ENCODE peak calls at places on chromosome 10, in six cellular contexts. A is GM23248, G is IMR-90, H is fibroblast of mammary gland, C is body of pancreas, N is A549. B is an unnamed sample.

GRCh38 chr10:90658791-90659190 is 199.0 kb downstream of the HTR7 start:
- DNase-seq in G (no peak), N (no peak), A (no peak), H (no peak), C (no peak), B (no peak)

GRCh38 chr10:14087585-14087984 is 243.1 kb downstream of the FRMD4A start:
- DNase-seq in H (no peak), N (no peak), C (no peak), G (peak; percentile 55), A (no peak), B (no peak)

GRCh38 chr10:24518981-24519597 is 204.6 kb downstream of the ARHGAP21 start:
- DNase-seq in C (peak; percentile 76), N (peak; percentile 57), A (peak; percentile 79), G (peak; percentile 60), H (peak; percentile 67), B (peak; percentile 80)

GRCh38 chr10:97428572-97428981 is 2.6 kb downstream of the PGAM1 start:
- DNase-seq in C (no peak), H (peak; percentile 52), N (no peak), G (no peak), A (peak; percentile 86), B (peak; percentile 36)

GRCh38 chr10:33122014-33122788 is 164.2 kb upstream of the ITGB1 start:
- DNase-seq in A (peak; percentile 93), H (peak; percentile 58), G (peak; percentile 94), N (peak; percentile 29), C (peak; percentile 28), B (peak; percentile 94)

GRCh38 chr10:110646417-110647135 is 2.4 kb downstream of the RBM20 start:
- DNase-seq in G (no peak), C (no peak), N (no peak), H (no peak), A (no peak), B (no peak)

GRCh38 chr10:46552526-46553237 is 3.8 kb downstream of the GPRIN2 start:
- DNase-seq in C (no peak), N (no peak), G (no peak), A (no peak), H (no peak), B (no peak)

GRCh38 chr10:113385021-113385975 is 167.6 kb upstream of the HABP2 start:
- DNase-seq in G (peak; percentile 85), N (peak; percentile 84), C (peak; percentile 83), H (peak; percentile 87), A (peak; percentile 94), B (peak; percentile 94)

GRCh38 chr10:115093286-115093775 is at the start of gene ATRNL1:
- DNase-seq in C (peak; percentile 23), H (no peak), A (peak; percentile 49), G (no peak), N (peak; percentile 24), B (no peak)

GRCh38 chr10:115093776-115094361 is 704 bp downstream of the ATRNL1 start:
- DNase-seq in H (no peak), C (peak; percentile 49), A (peak; percentile 2), G (no peak), N (peak; percentile 11), B (peak; percentile 16)

GRCh38 chr10:115092555-115093285 is 445 bp upstream of the ATRNL1 start:
- DNase-seq in C (peak; percentile 16), G (peak; percentile 27), A (peak; percentile 44), H (peak; percentile 14), N (peak; percentile 13), B (peak; percentile 65)

GRCh38 chr10:115095758-115096157 is 2.6 kb downstream of the ATRNL1 start:
- DNase-seq in N (no peak), H (no peak), C (no peak), A (no peak), G (no peak), B (no peak)

GRCh38 chr10:115094605-115095004 is 1.4 kb downstream of the ATRNL1 start:
- DNase-seq in H (no peak), A (no peak), N (no peak), C (no peak), G (no peak), B (no peak)
- H3K4me3 ChIP-seq in H (no peak overlapping the region), A (no peak overlapping the region), N (no peak overlapping the region), C (no peak overlapping the region), G (no peak overlapping the region), B (no peak overlapping the region)

DNA sequence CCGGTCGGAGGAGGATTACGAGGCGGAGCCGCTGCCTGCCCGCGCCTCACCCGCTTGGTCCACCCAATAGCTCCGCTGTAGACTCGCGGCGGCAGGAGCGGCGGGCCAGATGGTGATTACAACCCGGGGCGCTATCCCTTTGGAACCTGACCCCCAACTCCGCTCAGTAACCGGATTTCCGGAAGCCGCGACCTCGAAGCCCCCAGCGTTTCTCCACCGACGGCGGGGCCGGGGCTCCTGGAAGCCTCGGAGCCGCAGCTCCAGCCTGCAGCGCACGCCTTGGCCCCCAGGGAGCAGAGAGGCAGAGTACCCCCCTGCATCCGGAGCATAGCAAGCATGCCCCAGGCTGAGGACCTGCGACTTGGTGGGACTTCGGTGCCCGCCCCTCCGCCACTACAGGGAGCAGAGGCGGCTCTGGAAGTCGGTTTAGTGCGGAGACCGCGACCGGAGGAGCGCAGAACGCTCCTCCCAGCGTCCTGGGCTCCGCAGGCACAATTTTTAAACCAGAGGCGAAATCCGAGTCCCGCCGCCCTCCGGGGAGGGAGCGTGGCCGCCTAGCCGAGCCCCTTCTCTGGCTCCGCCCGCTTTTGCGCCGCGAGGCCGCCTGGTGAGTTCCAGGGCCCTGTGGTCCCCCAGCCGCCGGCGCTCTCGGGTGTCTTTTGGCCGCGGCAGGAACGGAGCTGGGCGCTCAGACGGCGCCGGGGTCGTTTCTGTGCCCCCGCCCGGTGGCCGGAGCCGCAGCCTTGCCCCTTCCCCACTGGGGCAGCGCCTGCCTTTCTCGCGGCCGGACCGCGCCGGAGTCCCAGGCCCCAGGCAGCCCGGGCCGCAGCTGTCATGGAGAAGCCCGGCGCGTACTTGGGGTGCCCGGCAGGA is 28.2 kb upstream of the BMS1 start:
- DNase-seq in H (no peak), G (no peak), A (peak; percentile 40), N (no peak), C (peak; percentile 64), B (peak; percentile 18)
- H3K4me3 ChIP-seq in H (peak overlapping the region; percentile 31), G (peak overlapping the region; percentile 38), A (peak overlapping the region; percentile 69), N (peak overlapping the region; percentile 48), C (peak overlapping the region; percentile 27), B (peak overlapping the region; percentile 52)

DNA sequence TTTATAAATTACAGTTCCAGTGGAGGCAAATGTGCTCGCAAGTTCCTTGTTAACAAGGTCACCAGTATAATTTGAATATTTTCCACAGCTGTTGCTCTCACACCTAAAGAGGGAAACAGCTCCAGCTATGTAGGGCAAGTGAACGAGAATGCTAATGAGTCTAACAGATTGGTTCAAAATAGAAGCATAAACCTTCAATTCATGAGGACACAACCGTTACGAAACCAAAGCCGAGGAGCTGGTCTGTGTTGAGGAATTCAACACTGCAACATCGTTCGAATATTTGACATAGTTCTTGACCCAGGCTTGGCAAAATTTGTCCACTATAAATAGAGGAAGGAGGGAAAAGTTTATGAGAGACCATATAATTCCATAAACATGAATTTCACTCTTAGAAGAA is 161.3 kb downstream of the KLF6 start:
- DNase-seq in C (peak; percentile 30), G (peak; percentile 87), H (peak; percentile 14), A (peak; percentile 62), N (no peak), B (peak; percentile 93)
- H3K4me3 ChIP-seq in C (no peak overlapping the region), G (no peak overlapping the region), H (no peak overlapping the region), A (peak overlapping the region; percentile 11), N (no peak overlapping the region), B (no peak overlapping the region)

DNA sequence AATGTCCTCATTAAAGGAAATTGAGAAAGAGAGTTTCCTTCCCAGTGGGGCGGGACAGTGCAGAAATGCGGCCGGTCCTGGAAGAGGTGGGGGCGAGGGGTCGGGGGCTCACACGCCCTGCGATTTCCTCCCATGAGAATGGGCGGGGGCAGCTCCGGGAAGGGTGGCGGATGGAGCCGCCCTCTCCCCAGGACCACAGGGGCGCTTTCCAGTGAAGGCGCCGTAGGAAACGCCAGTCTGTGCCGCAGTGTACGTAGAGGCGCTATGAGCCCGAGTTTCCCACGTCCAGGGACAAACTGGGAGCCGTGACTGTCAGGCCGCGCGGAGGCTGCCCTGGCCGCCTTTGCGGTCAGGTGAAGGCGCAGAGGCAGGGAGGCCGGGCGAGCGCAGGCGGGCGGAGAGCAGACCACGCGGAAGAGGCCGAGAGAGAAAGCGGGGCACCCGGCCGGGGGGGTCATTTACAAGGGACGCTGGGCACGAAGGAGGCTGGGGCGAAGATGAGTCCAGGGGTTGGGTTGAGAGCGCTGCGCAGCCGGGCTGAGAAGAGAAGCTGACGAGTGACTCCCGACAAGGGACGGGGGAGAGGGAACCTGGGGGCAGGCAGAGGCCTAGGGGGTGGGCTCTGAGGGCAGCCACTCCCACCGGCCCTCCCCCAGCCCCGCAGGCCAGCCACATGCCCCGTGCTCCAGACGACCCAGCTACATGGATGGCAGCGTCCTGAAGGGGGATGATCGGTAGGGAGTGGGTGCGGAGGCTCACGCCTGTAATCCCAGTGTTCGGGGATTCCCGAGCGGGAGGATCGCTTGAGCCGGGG is 45.0 kb downstream of the ALOX5 start:
- DNase-seq in N (no peak), C (peak; percentile 49), G (peak; percentile 10), A (peak; percentile 56), H (peak; percentile 27), B (peak; percentile 33)
- H3K4me3 ChIP-seq in N (peak overlapping the region; percentile 17), C (peak overlapping the region; percentile 36), G (peak overlapping the region; percentile 47), A (peak overlapping the region; percentile 79), H (peak overlapping the region; percentile 44), B (peak overlapping the region; percentile 63)

GRCh38 chr10:32091046-32091445 is 34.8 kb upstream of the KIF5B start:
- DNase-seq in A (no peak), H (no peak), G (no peak), N (no peak), C (no peak), B (no peak)

GRCh38 chr10:32093650-32094049 is 37.4 kb upstream of the KIF5B start:
- DNase-seq in C (no peak), A (no peak), N (no peak), H (no peak), G (no peak), B (no peak)

GRCh38 chr10:32095116-32095733 is 39.0 kb upstream of the KIF5B start:
- DNase-seq in A (no peak), N (peak; percentile 67), C (no peak), H (peak; percentile 20), G (no peak), B (no peak)
- H3K4me3 ChIP-seq in A (no peak overlapping the region), N (no peak overlapping the region), C (no peak overlapping the region), H (no peak overlapping the region), G (no peak overlapping the region), B (no peak overlapping the region)

DNA sequence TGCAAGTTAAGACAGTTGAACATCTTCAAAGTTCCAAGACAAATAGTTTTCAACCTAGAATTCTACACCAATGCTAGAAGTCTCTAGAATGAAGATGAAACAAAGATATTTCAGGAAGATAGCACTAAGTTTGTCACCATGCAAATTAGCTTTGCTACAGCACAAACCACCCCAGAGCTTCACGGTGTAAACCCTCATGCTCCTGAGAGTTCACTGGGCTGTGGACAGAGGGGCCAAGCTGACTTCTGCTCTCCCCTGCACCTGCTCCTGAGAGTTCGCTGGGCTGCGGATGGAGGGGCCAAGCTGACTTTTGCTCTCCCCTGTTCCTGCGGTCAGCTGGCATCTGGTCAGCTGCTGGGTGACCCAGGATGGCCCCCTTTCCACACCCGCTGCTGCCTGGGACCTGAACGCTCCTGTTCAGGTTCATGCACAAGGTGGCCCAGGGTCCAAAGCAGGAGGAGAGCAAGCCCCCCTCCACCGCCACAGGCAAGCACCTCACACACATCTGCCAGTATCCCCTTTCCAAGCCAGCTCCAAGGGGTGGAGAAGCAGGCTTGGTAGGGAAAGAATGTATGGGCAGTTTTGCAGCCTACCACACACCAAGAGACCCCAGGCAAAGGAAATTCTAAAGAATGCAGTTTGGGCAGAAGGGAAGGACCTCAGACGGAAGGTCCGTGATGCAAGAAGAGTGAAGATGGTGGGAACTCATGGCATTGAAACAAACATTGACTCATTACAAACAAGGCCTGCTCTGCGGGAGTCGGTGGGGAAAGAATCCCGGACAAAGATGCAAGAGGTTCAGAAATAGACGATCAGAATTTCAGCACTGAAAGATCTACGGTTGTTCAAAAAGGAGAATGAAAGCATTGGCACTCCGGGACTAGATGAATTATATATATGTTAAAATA is 137.8 kb upstream of the PPP2R2D start:
- DNase-seq in H (no peak), C (no peak), G (no peak), N (peak; percentile 55), A (no peak), B (no peak)
- H3K4me3 ChIP-seq in H (no peak overlapping the region), C (no peak overlapping the region), G (no peak overlapping the region), N (no peak overlapping the region), A (no peak overlapping the region), B (no peak overlapping the region)